ENCODE peak calls at places on chromosomes 1 and 21, in four cellular contexts. Z is IMR-90, C is AG04450, M is tibial nerve. U is an unnamed sample.

GRCh38 chr1:202085682-202086373 is 36.9 kb upstream of the GPR37L1 start:
- DNase-seq in Z (peak), C (no peak), M (no peak), U (peak)

GRCh38 chr1:25774921-25775774 is 24.8 kb upstream of the SELENON start:
- DNase-seq in M (no peak), Z (no peak), C (no peak), U (no peak)

GRCh38 chr21:16589046-16589445 is 859.3 kb downstream of the USP25 start:
- DNase-seq in Z (no peak), C (no peak), M (no peak), U (no peak)

GRCh38 chr1:110390692-110391232 is at the start of gene SLC16A4:
- DNase-seq in M (peak), Z (peak), C (no peak), U (peak)

GRCh38 chr1:59926381-59927243 is at the start of gene CYP2J2:
- DNase-seq in Z (no peak), M (no peak), C (no peak), U (peak)

GRCh38 chr1:203373002-203373401 is 22.1 kb upstream of the FMOD start:
- DNase-seq in M (no peak), C (no peak), Z (no peak), U (no peak)

GRCh38 chr1:229383961-229384360 is 41.1 kb upstream of the CCSAP start:
- DNase-seq in Z (no peak), M (no peak), C (no peak), U (no peak)

GRCh38 chr1:234270581-234271242 is 102.5 kb upstream of the COA6 start:
- DNase-seq in M (no peak), C (no peak), Z (no peak), U (no peak)

GRCh38 chr1:55560246-55560645 is 345.1 kb upstream of the USP24 start:
- DNase-seq in Z (peak), C (no peak), M (no peak), U (peak)

GRCh38 chr1:204664251-204664650 is 21.3 kb downstream of the LRRN2 start:
- DNase-seq in M (no peak), Z (no peak), C (no peak), U (no peak)

GRCh38 chr21:37380349-37381323 is 14.1 kb downstream of the DYRK1A start:
- DNase-seq in C (no peak), M (no peak), Z (no peak), U (no peak)

GRCh38 chr1:115090547-115090946 is 1.2 kb upstream of the TSPAN2 start:
- DNase-seq in Z (peak), M (no peak), C (no peak), U (peak)

GRCh38 chr1:27551170-27551952 is 52.6 kb downstream of the AHDC1 start:
- DNase-seq in M (no peak), C (no peak), Z (no peak), U (no peak)

GRCh38 chr1:23167353-23168078 is 1.1 kb downstream of the LUZP1 start:
- DNase-seq in M (no peak), Z (peak), C (no peak), U (peak)

GRCh38 chr1:26862781-26863676 is at the start of gene SFN:
- DNase-seq in C (no peak), Z (no peak), M (no peak), U (no peak)

GRCh38 chr1:230153655-230154296 is 86.7 kb downstream of the GALNT2 start:
- DNase-seq in C (no peak), Z (peak), M (no peak), U (peak)

GRCh38 chr21:35014302-35015044 is 34.6 kb downstream of the RUNX1 start:
- DNase-seq in Z (peak), M (no peak), C (no peak), U (no peak)

GRCh38 chr1:231139125-231139649 is 22.7 kb upstream of the TRIM67 start:
- DNase-seq in Z (peak), C (no peak), M (no peak), U (peak)

GRCh38 chr1:183180213-183180612 is 5.9 kb upstream of the LAMC2 start:
- DNase-seq in C (peak), Z (peak), M (peak), U (peak)

GRCh38 chr1:81607886-81608285 is 192.8 kb upstream of the ADGRL2 start:
- DNase-seq in Z (no peak), C (no peak), M (no peak), U (no peak)

GRCh38 chr21:29851611-29852010 is 88.2 kb downstream of the GRIK1 start:
- DNase-seq in Z (no peak), C (no peak), M (no peak), U (no peak)

GRCh38 chr1:84301759-84302380 is 362 bp downstream of the SAMD13 start:
- DNase-seq in M (no peak), C (no peak), Z (no peak), U (peak)
- H3K4me3 ChIP-seq in M (peak), C (no peak), Z (no peak), U (peak)

GRCh38 chr1:29260531-29260930 is 24.2 kb downstream of the PTPRU start:
- DNase-seq in M (no peak), C (no peak), Z (no peak), U (no peak)

GRCh38 chr1:29259802-29260441 is 23.6 kb downstream of the PTPRU start:
- DNase-seq in M (peak), Z (no peak), C (no peak), U (peak)

GRCh38 chr1:29256979-29257804 is 20.9 kb downstream of the PTPRU start:
- DNase-seq in C (no peak), M (no peak), Z (no peak), U (peak)

GRCh38 chr1:29258189-29258973 is 22.1 kb downstream of the PTPRU start:
- DNase-seq in M (no peak), C (no peak), Z (no peak), U (peak)

GRCh38 chr1:29258974-29259801 is 22.9 kb downstream of the PTPRU start:
- DNase-seq in C (no peak), Z (no peak), M (no peak), U (no peak)
- H3K4me3 ChIP-seq in C (peak), Z (peak), M (peak), U (peak)

DNA sequence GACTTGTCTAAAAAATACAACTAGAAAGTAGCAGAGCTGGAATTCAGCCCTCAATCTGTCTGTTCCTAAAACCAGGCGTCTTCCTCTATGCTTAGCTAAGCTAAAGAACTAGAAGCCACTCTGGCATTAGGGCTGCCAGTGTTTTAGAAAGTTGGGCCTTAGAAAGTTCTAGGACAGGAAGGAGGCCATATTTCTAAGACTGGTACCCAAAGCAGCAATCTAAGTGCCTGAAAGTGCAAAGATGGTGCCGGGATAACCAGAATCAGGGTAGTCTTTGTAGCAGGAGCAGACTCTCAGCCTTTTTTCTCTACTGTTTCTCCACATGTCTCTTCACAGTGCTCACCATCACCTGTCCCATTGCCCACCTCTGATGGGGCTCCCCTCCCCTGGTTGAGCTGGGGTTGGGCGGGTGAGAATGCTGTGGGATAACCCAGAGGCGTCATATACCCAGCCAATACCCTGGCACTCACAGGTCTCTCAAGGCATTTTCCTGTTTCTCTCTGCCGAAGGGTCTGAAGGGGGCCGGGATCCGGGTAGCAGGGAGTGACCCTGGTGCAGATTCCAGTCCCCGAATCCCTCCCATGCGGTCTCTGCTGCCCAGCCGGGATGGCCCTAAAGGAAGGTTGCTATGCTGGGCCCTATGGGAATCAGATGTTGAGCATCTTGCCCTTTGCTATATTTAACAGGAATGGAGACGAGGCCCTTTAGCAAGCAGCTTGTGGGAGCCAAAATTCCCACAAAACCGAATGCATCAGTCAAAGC is 1.1 kb upstream of the RCSD1 start:
- DNase-seq in M (no peak), C (no peak), Z (no peak), U (no peak)
- H3K4me3 ChIP-seq in M (peak), C (no peak), Z (no peak), U (no peak)

GRCh38 chr1:32742956-32743355 is 40.4 kb upstream of the SYNC start:
- DNase-seq in Z (no peak), M (no peak), C (no peak), U (no peak)
- H3K4me3 ChIP-seq in Z (no peak), M (peak), C (peak), U (no peak)

DNA sequence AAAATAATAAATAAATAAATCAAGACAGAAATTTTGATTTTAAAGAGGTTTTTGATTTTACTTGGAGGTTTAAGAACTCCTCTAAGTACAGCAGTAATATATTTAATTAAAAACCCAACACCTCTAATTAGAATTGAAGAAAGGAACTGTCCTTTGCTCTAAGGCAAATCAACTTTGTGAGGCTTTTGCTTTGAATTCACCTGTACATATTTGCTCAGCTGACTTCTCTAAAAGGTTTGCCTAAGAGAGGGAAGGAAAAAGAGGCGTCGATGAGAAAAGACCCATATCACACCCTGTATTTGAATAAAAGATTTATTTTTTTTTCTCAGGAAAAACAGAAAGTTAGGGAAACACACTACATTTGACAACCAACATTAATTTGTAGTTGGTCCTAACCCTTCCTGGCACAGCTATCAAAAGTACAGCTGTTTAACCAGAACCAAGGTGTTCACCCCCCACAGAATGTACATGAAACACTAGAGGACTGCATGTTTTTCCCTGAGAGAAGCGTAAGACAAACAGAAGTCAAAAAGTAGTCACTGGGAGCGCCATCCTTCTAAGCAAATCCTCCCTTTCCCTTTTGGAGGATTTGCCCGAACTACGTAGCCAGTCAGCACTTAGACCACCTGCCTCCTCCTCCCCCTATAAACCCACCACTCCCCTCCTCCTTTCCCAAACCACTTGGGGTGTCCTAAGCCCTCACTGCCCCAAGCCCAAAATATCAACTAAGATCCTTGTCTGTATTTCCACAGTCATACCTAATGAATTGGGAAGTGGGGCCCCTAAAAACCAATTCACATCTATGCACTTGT is 4.9 kb downstream of the MCL1 start:
- DNase-seq in M (no peak), C (no peak), Z (no peak), U (peak)
- H3K4me3 ChIP-seq in M (peak), C (peak), Z (peak), U (peak)

DNA sequence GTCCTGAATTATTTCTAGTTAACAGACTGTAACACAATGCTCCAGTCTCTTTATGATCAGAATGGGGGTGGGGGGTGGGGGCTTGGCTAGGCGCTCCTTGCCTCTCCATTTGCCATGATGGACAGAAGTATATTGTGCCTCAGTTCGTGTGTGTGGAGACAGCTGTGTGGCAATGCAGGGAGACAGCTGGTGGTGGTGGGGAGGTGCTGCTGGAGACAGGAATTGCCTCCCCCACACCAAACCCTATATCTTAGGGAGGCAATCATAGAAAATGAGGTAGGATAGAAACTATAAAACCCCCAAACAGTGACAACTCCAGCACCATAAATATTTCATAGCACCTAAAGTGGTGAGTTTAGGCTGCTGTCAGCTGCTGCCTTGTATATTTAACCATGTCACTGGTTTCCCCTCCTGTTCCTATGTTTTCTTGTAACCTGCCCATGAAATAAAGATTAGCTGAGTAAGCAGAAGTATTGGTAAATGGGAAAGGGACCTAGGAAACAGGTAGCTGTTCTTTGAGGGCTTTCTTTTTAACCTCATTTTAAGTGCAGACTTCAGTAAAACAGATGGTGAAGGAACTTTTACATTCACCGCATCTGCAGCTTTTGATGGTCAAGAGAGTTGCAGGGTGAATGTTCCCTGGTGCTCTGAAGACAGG is 3.4 kb downstream of the PLXNA2 start:
- DNase-seq in M (no peak), C (no peak), Z (no peak), U (no peak)
- H3K4me3 ChIP-seq in M (no peak), C (no peak), Z (no peak), U (no peak)

U was measured in choroid plexus epithelial cell.